ENCODE peak calls at places on chromosomes 11 and 22, in ten cellular contexts. Y is mammary epithelial cell; J is aorta; C is brain microvascular endothelial cell; A is sigmoid colon; T is substantia nigra; L is left ventricle myocardium inferior; E is CD4-positive, alpha-beta T cell; D is neuronal stem cell; H is effector memory CD4-positive, alpha-beta T cell. F is an unnamed sample.

GRCh38 chr22:50189184-50189848 is 3.6 kb downstream of the TRABD start:
- DNase-seq in Y (no peak), J (no peak), C (no peak), A (no peak), T (no peak), L (no peak), E (no peak), D (no peak), H (no peak), F (no peak)

GRCh38 chr11:114909866-114910265 is 231.5 kb downstream of the NXPE2 start:
- DNase-seq in Y (no peak), J (no peak), C (no peak), A (no peak), T (no peak), L (no peak), E (no peak), D (no peak), H (no peak), F (no peak)

GRCh38 chr11:78548911-78549572 is 25.6 kb downstream of the NARS2 start:
- DNase-seq in Y (no peak), J (no peak), C (no peak), A (no peak), T (no peak), L (no peak), E (no peak), D (no peak), H (no peak), F (no peak)

GRCh38 chr22:25661067-25661466 is 80.9 kb upstream of the MYO18B start:
- DNase-seq in Y (no peak), J (no peak), C (no peak), A (no peak), T (no peak), L (no peak), E (no peak), D (no peak), H (no peak), F (no peak)

GRCh38 chr11:58575377-58576020 is at the start of gene LPXN:
- DNase-seq in Y (peak), J (no peak), C (peak), A (no peak), T (peak), L (no peak), E (peak), D (no peak), H (peak), F (peak)

GRCh38 chr22:40628354-40629042 is 8.0 kb downstream of the MRTFA start:
- DNase-seq in Y (peak), J (no peak), C (no peak), A (no peak), T (no peak), L (no peak), E (no peak), D (no peak), H (no peak), F (peak)

GRCh38 chr22:23251445-23252093 is 71.3 kb downstream of the BCR start:
- DNase-seq in Y (peak), J (no peak), C (no peak), A (no peak), T (no peak), L (no peak), E (no peak), D (no peak), H (no peak), F (peak)

GRCh38 chr22:39356464-39356863 is 6.7 kb downstream of the SYNGR1 start:
- DNase-seq in Y (no peak), J (no peak), C (no peak), A (no peak), T (no peak), L (no peak), E (no peak), D (no peak), H (no peak), F (no peak)

GRCh38 chr22:17707526-17707925 is 66.7 kb downstream of the BID start:
- DNase-seq in Y (no peak), J (no peak), C (no peak), A (no peak), T (no peak), L (no peak), E (no peak), D (no peak), H (no peak), F (no peak)

GRCh38 chr11:77421041-77421723 is 52.7 kb downstream of the PAK1 start:
- DNase-seq in Y (no peak), J (no peak), C (no peak), A (no peak), T (no peak), L (no peak), E (no peak), D (no peak), H (no peak), F (no peak)

DNA sequence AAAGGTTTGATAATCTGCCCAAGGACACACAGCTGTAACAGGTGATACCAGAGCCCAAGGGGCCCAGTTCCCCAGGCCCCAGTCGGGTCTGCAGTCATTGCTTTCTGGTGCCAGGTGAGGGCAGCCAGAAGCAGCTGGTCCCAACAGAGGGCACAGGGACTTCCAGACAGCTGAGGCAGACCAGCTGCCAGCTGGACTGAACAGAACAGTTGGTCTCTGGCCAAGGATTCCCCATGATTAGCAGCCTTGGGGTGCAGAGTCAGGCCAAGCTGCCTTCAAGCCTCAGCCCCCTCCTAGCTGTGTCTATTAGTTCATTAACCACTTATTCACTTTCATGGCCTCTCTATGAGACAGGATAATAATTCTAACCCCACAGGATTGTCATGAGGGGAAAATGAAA is 105.5 kb downstream of the RRAS2 start:
- DNase-seq in Y (no peak), J (no peak), C (no peak), A (no peak), T (no peak), L (no peak), E (no peak), D (no peak), H (no peak), F (no peak)
- H3K27ac ChIP-seq in Y (no peak), J (no peak), C (no peak), A (no peak), T (no peak), L (no peak), E (no peak), D (no peak), H (no peak), F (peak)

GRCh38 chr11:47536925-47537324 is 16.0 kb downstream of the CELF1 start:
- DNase-seq in Y (no peak), J (no peak), C (no peak), A (no peak), T (no peak), L (no peak), E (no peak), D (no peak), H (no peak), F (no peak)

GRCh38 chr11:47534707-47535251 is 18.2 kb downstream of the CELF1 start:
- DNase-seq in Y (no peak), J (no peak), C (no peak), A (no peak), T (no peak), L (no peak), E (no peak), D (no peak), H (no peak), F (no peak)

GRCh38 chr11:47541070-47541469 is 11.9 kb downstream of the CELF1 start:
- DNase-seq in Y (no peak), J (no peak), C (no peak), A (no peak), T (no peak), L (no peak), E (no peak), D (no peak), H (no peak), F (no peak)

GRCh38 chr11:47538741-47539575 is 14.0 kb downstream of the CELF1 start:
- DNase-seq in Y (no peak), J (peak), C (no peak), A (no peak), T (no peak), L (no peak), E (no peak), D (no peak), H (no peak), F (no peak)

GRCh38 chr11:47539681-47540039 is 13.3 kb downstream of the CELF1 start:
- DNase-seq in Y (no peak), J (no peak), C (no peak), A (no peak), T (no peak), L (no peak), E (no peak), D (no peak), H (no peak), F (no peak)
- H3K27ac ChIP-seq in Y (peak), J (no peak), C (peak), A (no peak), T (no peak), L (peak), E (no peak), D (no peak), H (no peak), F (no peak)

GRCh38 chr22:46027219-46028068 is 50.5 kb upstream of the WNT7B start:
- DNase-seq in Y (no peak), J (peak), C (no peak), A (peak), T (peak), L (peak), E (no peak), D (no peak), H (no peak), F (no peak)
- H3K27ac ChIP-seq in Y (no peak), J (no peak), C (no peak), A (peak), T (peak), L (peak), E (no peak), D (no peak), H (no peak), F (no peak)

GRCh38 chr22:37556750-37557149 is 3.5 kb upstream of the CDC42EP1 start:
- DNase-seq in Y (no peak), J (no peak), C (no peak), A (no peak), T (no peak), L (no peak), E (no peak), D (no peak), H (no peak), F (no peak)
- H3K27ac ChIP-seq in Y (no peak), J (no peak), C (no peak), A (no peak), T (no peak), L (peak), E (no peak), D (no peak), H (no peak), F (no peak)

F was measured in IMR-90.